ENCODE peak calls at places on chromosomes 16 and 17, in five cellular contexts. A is HCT116, K is hepatocyte, H is DND-41, O is SK-N-MC. M is an unnamed sample.

GRCh38 chr17:64115043-64115698 is 14.8 kb downstream of the ERN1 start:
- DNase-seq in H (no peak), A (no peak), O (no peak), K (no peak), M (no peak)

GRCh38 chr16:62256406-62256805 is 220.2 kb upstream of the CDH8 start:
- DNase-seq in O (no peak), H (no peak), K (peak), A (no peak), M (no peak)

GRCh38 chr17:56478836-56479447 is 114.6 kb upstream of the NOG start:
- DNase-seq in K (peak), H (peak), A (peak), O (no peak), M (peak)

GRCh38 chr17:74843352-74843627 is 16.4 kb downstream of the GRIN2C start:
- DNase-seq in H (no peak), A (no peak), O (no peak), K (no peak), M (no peak)

GRCh38 chr17:39928868-39929651 is 1.5 kb downstream of the LRRC3C start:
- DNase-seq in A (peak), H (no peak), K (no peak), O (no peak), M (no peak)

GRCh38 chr17:58756246-58757161 is 850 bp downstream of the PPM1E start:
- DNase-seq in H (no peak), A (no peak), K (peak), O (no peak), M (peak)

GRCh38 chr16:67234180-67234597 is 7.3 kb downstream of the TMEM208 start:
- DNase-seq in K (no peak), H (no peak), A (no peak), O (no peak), M (no peak)

GRCh38 chr17:58381124-58381838 is 29.3 kb upstream of the SUPT4H1 start:
- DNase-seq in O (no peak), H (no peak), K (peak), A (no peak), M (no peak)

GRCh38 chr17:80706454-80706853 is 161.8 kb downstream of the RPTOR start:
- DNase-seq in K (no peak), O (no peak), A (no peak), H (no peak), M (no peak)

GRCh38 chr16:84268231-84268630 is 26.4 kb upstream of the WFDC1 start:
- DNase-seq in O (no peak), A (no peak), K (no peak), H (no peak), M (no peak)

GRCh38 chr16:30110661-30111060 is 2.7 kb downstream of the GDPD3 start:
- DNase-seq in H (no peak), O (no peak), K (no peak), A (no peak), M (no peak)

GRCh38 chr17:67123692-67124091 is 79.3 kb downstream of the CACNG1 start:
- DNase-seq in H (no peak), K (no peak), A (no peak), O (no peak), M (no peak)

GRCh38 chr17:72136692-72137550 is 16.1 kb downstream of the SOX9 start:
- DNase-seq in A (peak), K (no peak), H (no peak), O (no peak), M (no peak)

GRCh38 chr16:66375451-66375850 is 9.0 kb downstream of the CDH5 start:
- DNase-seq in H (no peak), K (no peak), O (no peak), A (no peak), M (no peak)

GRCh38 chr17:80866050-80866793 is 125.4 kb upstream of the CHMP6 start:
- DNase-seq in O (no peak), H (peak), A (peak), K (peak), M (peak)

GRCh38 chr17:13797863-13798262 is 196.1 kb upstream of the HS3ST3A1 start:
- DNase-seq in K (no peak), A (no peak), O (no peak), H (no peak), M (no peak)

GRCh38 chr16:73172621-73173312 is 124.8 kb upstream of the ZFHX3 start:
- DNase-seq in O (no peak), A (no peak), K (peak), H (no peak), M (no peak)

GRCh38 chr17:71023631-71024030 is 854.3 kb downstream of the KCNJ2 start:
- DNase-seq in A (no peak), K (no peak), H (no peak), O (no peak), M (no peak)

GRCh38 chr17:81831957-81832607 is 1.0 kb downstream of the MCRIP1 start:
- DNase-seq in K (no peak), A (no peak), O (no peak), H (peak), M (no peak)

GRCh38 chr17:56594528-56595418 is 1.3 kb downstream of the NOG start:
- DNase-seq in K (peak), O (no peak), H (peak), A (no peak), M (peak)

GRCh38 chr17:54744750-54745149 is 155.9 kb upstream of the TOM1L1 start:
- DNase-seq in O (no peak), H (no peak), A (no peak), K (no peak), M (no peak)

GRCh38 chr16:8678068-8678927 is 3.9 kb downstream of the ABAT start:
- DNase-seq in A (no peak), H (no peak), K (peak), O (no peak), M (no peak)

DNA sequence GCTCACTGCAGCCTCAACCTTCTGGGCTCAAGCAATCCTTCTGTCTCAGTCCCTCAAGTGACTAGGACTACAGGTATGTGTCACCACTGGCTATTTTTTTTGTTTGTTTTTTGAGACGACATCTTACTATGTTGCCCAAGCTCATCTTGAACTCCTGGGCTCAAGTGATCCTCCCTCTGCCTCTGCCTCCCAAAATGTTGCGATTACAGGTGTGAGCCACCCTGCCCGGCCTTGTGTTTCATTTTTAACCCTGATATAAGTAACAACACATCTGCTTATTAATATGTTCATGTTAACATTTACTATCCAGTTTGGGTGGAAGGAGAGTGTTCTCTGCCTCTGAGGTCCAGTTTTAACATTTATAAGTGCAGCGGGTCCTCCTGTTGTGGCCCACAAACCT is 3.1 kb downstream of the FAM20A start:
- DNase-seq in H (no peak), K (no peak), A (no peak), O (no peak), M (no peak)
- H3K4me3 ChIP-seq in H (no peak), K (no peak), A (no peak), O (no peak), M (no peak)

DNA sequence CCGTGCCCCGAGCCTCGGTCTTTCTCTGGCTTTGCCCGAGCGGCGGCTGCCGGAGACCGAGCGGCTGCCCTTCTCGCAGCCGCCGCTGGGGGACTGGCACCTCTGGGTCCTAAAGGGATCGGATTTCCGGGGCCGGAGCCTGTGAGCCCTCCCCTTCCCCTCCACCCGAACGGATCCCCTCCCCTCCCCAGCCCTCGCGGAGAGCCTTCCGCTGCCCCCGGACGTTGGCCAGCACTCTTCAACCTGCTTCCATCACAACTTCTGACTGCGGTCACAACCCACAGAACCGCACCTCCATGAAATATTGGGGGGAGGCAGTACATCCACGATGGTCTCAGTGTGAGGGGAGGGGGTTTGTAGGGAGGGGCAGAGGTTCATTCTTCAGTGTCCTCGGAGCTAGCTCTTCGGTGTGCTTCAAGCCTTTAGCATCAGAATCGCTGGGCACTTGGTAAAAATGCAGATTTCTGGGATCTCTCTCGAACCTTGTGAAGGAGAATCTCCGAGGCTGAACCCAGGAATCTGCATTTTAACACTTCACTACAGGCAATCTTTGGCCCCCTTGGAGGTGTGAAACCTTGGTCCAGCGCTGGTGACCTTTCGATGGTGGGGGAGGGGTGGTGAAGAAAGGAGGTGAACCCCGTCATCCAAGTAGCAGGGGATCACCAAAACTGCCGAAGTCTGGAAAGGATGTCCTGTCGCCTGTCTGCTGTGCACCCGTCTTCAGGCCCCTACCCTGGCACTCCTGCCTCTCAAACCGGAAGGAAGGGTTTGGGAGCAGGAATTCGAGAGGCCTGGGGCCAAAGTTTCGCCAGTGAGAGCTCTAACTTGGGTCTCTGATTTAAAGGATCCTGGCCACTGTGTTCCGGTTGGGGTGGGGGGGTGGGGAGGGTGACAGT is 812 bp upstream of the PPP1R9B start:
- DNase-seq in H (peak), O (no peak), A (peak), K (peak), M (peak)
- TF ChIP-seq EZH2 in H (no peak), O (no peak), A (no peak), K (no peak), M (no peak)

DNA sequence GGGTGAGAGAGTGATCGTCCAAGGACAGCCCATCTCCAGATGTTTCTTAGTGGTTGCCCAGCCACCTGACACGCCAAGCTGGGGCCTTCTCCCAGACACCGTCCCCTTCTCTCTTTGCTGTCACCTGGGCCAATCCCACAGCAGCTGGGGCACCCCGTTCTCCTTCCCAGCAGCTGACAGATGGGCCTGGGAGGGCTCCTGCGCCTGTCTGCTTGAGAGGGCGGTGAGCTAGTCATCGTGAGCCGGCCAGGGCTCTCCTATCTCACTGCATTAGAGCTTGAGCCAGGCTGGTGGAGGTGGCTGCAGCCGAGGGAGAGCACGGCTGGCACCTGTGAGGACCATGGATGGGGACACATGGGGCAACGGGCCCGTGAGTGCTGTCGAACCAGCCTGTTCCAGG is 41.2 kb downstream of the RAB11FIP3 start:
- DNase-seq in O (no peak), A (no peak), H (no peak), K (no peak), M (no peak)
- H3K4me3 ChIP-seq in O (no peak), A (no peak), H (no peak), K (no peak), M (no peak)

DNA sequence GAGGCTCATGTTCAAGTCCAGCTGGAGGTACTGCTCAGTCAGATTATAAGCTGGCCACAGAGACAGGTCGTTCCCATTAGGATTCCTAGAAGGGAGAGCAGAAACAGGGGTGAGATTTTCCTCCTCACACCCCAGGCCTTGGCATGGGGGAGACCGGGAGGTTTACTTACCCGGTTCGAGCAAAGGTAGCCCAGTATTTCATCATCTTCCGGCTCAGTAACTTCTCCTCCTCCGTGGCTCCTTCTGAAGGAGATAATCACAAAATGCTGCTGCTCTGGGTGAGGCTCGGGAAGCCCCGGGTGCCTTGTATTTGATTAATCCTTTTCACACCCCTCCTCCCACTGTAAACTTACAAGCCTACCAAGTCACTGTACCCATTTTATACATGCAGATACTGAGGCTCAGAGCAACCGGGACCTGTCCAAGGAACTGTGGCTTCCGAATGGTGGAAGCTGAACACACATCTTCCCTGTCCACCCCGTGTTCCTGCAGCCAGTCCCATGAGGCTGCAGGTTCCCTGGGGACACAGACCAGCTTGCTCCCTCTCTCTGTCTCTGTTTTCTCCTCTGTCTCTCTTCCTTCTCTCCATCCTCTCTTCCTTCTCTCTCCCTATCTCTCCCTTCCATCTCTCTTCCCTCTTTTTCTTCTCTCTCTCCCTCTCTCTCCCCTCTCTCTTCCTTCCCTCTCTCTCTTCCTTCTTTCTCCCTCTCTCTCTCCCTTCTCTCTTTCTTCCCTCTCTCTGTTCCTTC is 13.9 kb upstream of the CES1 start:
- DNase-seq in H (no peak), O (no peak), A (no peak), K (no peak), M (no peak)
- TF ChIP-seq EZH2 in H (no peak), O (no peak), A (no peak), K (no peak), M (no peak)

DNA sequence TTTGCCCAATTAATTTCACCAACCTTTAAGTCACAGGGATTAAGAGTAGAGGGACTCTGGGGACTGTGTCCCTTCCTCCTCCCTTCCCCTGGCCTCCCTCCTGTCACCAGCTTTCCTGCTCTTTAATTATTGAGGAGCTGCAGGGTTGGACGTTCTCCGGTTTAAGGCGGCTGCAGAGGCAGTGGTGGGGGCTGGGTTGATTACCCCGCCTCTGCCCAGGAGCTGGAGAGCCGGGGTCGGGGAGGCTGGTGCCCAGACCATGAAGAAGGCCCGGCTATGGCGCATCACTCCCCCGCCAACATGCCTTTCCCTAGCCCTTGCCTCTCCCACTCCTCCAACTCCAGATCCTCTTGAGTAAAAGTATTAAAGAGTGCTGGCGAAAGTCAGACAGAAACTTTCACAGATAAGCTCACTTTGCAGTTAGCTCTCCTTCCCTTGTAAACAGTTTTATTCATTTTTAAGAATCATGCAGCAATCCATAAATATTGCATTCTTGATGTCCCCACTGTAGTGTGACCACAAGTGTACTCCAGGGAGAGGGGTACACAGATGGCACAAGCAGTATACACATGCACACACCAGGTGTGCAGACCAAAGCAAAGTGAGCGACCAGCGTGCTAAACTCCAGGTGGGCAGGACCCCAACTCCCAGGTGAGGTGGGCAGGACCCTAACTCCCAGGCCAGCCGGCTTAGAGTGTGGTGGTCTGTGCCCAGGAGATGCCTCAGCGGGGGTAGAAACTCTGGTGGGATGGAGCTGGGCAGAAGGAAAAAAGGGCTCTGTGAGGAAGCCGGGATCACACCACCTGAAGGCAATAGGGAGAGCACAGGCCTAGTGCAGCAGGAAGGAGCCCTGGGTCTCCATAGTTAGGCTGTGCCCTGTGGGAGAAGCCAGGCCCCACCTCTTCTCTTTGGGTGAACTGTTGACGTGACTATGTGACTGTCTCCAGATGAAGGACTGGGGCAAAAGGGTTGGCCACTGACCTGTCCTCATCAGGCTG is 1.3 kb upstream of the FOXJ1 start:
- DNase-seq in A (no peak), H (no peak), K (no peak), O (no peak), M (no peak)
- H3K4me3 ChIP-seq in A (no peak), H (no peak), K (no peak), O (peak), M (no peak)

M was measured in MM.1S.